ENCODE peak calls at places on chromosomes 11 and 22, in four cellular contexts. One of them, this sample, is unnamed.

GRCh38 chr11:79431535-79431934 is 9.3 kb downstream of the TENM4 start:
- DNase-seq in A673: no peak
- DNase-seq in tibial nerve: no peak
- DNase-seq in lung: no peak
- DNase-seq in this sample: no peak

GRCh38 chr11:68927280-68928107 is 23.8 kb downstream of the IGHMBP2 start:
- DNase-seq in A673: no peak
- DNase-seq in tibial nerve: no peak
- DNase-seq in lung: no peak
- DNase-seq in this sample: no peak

GRCh38 chr22:36125994-36126531 is 34.5 kb downstream of the APOL3 start:
- DNase-seq in A673: no peak
- DNase-seq in tibial nerve: no peak
- DNase-seq in lung: no peak
- DNase-seq in this sample: no peak

GRCh38 chr11:9660886-9661285 is 3.0 kb upstream of the SWAP70 start:
- DNase-seq in A673: no peak
- DNase-seq in tibial nerve: no peak
- DNase-seq in lung: no peak
- DNase-seq in this sample: no peak

GRCh38 chr11:3855808-3856491 is 486 bp downstream of the STIM1 start:
- DNase-seq in A673: no peak
- DNase-seq in tibial nerve: no peak
- DNase-seq in lung: peak; percentile 57
- DNase-seq in this sample: peak; percentile 60

GRCh38 chr11:128174465-128175101 is 412.8 kb downstream of the ETS1 start:
- DNase-seq in A673: peak; percentile 34
- DNase-seq in tibial nerve: no peak
- DNase-seq in lung: no peak
- DNase-seq in this sample: no peak

GRCh38 chr11:77126156-77126775 is 1.8 kb upstream of the MYO7A start:
- DNase-seq in A673: no peak
- DNase-seq in tibial nerve: no peak
- DNase-seq in lung: no peak
- DNase-seq in this sample: no peak

GRCh38 chr11:27701262-27702105 is 1.2 kb upstream of the BDNF start:
- DNase-seq in A673: peak; percentile 75
- DNase-seq in tibial nerve: no peak
- DNase-seq in lung: no peak
- DNase-seq in this sample: no peak

GRCh38 chr22:37697540-37697835 is 640 bp downstream of the TRIOBP start:
- DNase-seq in A673: no peak
- DNase-seq in tibial nerve: no peak
- DNase-seq in lung: no peak
- DNase-seq in this sample: no peak

GRCh38 chr11:46069595-46069994 is 51.7 kb downstream of the PHF21A start:
- DNase-seq in A673: no peak
- DNase-seq in tibial nerve: no peak
- DNase-seq in lung: no peak
- DNase-seq in this sample: no peak

GRCh38 chr11:125943661-125944349 is 2.0 kb upstream of the VSIG10L2 start:
- DNase-seq in A673: no peak
- DNase-seq in tibial nerve: no peak
- DNase-seq in lung: no peak
- DNase-seq in this sample: no peak

GRCh38 chr11:1887451-1888346 is 4.0 kb downstream of the PRR33 start:
- DNase-seq in A673: no peak
- DNase-seq in tibial nerve: no peak
- DNase-seq in lung: no peak
- DNase-seq in this sample: peak; percentile 34

GRCh38 chr11:78465169-78465942 is 47.7 kb upstream of the GAB2 start:
- DNase-seq in A673: no peak
- DNase-seq in tibial nerve: no peak
- DNase-seq in lung: no peak
- DNase-seq in this sample: no peak

GRCh38 chr11:100932474-100933100 is 197.0 kb downstream of the PGR start:
- DNase-seq in A673: peak; percentile 77
- DNase-seq in tibial nerve: no peak
- DNase-seq in lung: no peak
- DNase-seq in this sample: no peak

GRCh38 chr11:72828081-72828567 is 13.9 kb downstream of the ATG16L2 start:
- DNase-seq in A673: no peak
- DNase-seq in tibial nerve: no peak
- DNase-seq in lung: no peak
- DNase-seq in this sample: no peak

GRCh38 chr11:14668733-14669301 is 25.2 kb downstream of the PDE3B start:
- DNase-seq in A673: no peak
- DNase-seq in tibial nerve: no peak
- DNase-seq in lung: no peak
- DNase-seq in this sample: no peak

GRCh38 chr22:48683640-48684039 is 1144.0 kb downstream of the BRD1 start:
- DNase-seq in A673: no peak
- DNase-seq in tibial nerve: no peak
- DNase-seq in lung: no peak
- DNase-seq in this sample: no peak

GRCh38 chr11:9380773-9381172 is 3.7 kb upstream of the IPO7 start:
- DNase-seq in A673: no peak
- DNase-seq in tibial nerve: no peak
- DNase-seq in lung: no peak
- DNase-seq in this sample: no peak

GRCh38 chr22:38401336-38402084 is 53.5 kb downstream of the KCNJ4 start:
- DNase-seq in A673: no peak
- DNase-seq in tibial nerve: no peak
- DNase-seq in lung: no peak
- DNase-seq in this sample: no peak

GRCh38 chr11:118202599-118203422 is 22.0 kb downstream of the JAML start:
- DNase-seq in A673: no peak
- DNase-seq in tibial nerve: no peak
- DNase-seq in lung: no peak
- DNase-seq in this sample: peak; percentile 59

GRCh38 chr22:32336185-32336603 is 21.5 kb upstream of the RFPL3 start:
- DNase-seq in A673: no peak
- DNase-seq in tibial nerve: no peak
- DNase-seq in lung: no peak
- DNase-seq in this sample: no peak

GRCh38 chr11:409600-410471 is 5.0 kb downstream of the SIGIRR start:
- DNase-seq in A673: no peak
- DNase-seq in tibial nerve: no peak
- DNase-seq in lung: no peak
- DNase-seq in this sample: no peak

GRCh38 chr11:2088746-2089535 is 50.2 kb downstream of the IGF2 start:
- DNase-seq in A673: no peak
- DNase-seq in tibial nerve: no peak
- DNase-seq in lung: no peak
- DNase-seq in this sample: no peak

DNA sequence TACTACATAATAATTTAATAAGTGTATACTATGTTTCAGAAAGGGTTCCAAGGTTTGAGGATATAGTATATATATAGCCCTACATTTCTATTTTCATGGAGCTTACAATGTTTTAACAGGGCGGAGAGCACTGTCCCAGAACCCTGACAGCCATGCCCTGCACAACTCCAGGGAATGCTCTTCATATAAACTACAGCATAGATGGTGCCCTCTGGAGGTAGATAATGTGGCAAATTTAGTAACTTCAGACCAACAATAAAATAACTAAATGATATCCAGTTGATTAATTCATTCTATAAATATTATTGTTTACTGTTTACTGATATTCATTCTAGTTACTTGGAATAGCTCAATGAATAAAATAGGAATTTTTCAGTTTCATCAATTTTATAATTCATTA is 693.7 kb upstream of the CCDC179 start:
- DNase-seq in A673: no peak
- DNase-seq in tibial nerve: no peak
- DNase-seq in lung: no peak
- DNase-seq in this sample: no peak
- TF ChIP-seq CTCF in A673: no peak
- TF ChIP-seq CTCF in tibial nerve: no peak
- TF ChIP-seq CTCF in lung: no peak
- TF ChIP-seq CTCF in this sample: no peak

GRCh38 chr11:61967177-61967923 is at the start of gene FTH1:
- DNase-seq in A673: peak; percentile 96
- DNase-seq in tibial nerve: peak; percentile 86
- DNase-seq in lung: peak; percentile 91
- DNase-seq in this sample: peak; percentile 89

GRCh38 chr11:61963282-61964057 is 4.0 kb downstream of the FTH1 start:
- DNase-seq in A673: no peak
- DNase-seq in tibial nerve: peak; percentile 70
- DNase-seq in lung: no peak
- DNase-seq in this sample: no peak

GRCh38 chr11:61963016-61963281 is 4.5 kb downstream of the FTH1 start:
- DNase-seq in A673: no peak
- DNase-seq in tibial nerve: no peak
- DNase-seq in lung: no peak
- DNase-seq in this sample: no peak

GRCh38 chr11:61966673-61967176 is 709 bp downstream of the FTH1 start:
- DNase-seq in A673: peak; percentile 43
- DNase-seq in tibial nerve: no peak
- DNase-seq in lung: no peak
- DNase-seq in this sample: peak; percentile 57

DNA sequence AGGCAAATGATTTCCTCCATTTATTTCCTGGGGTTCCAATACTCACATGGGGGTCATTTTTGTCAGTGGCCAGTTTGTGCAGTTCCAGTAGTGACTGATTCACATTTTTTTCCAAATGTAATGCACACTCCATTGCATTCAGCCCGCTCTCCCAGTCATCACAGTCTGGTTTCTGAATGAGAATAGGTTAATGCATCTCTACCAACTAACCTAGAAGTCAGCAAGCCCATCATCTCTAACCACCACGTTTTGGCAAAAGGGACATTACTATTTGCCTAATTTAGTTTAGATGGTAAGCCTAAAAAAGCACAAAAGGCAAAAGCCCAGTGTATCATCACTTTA is 2.5 kb downstream of the FTH1 start:
- DNase-seq in A673: no peak
- DNase-seq in tibial nerve: no peak
- DNase-seq in lung: no peak
- DNase-seq in this sample: no peak
- H3K4me1 ChIP-seq in A673: peaks cover 33% of the 10 kb centered on the region
- H3K4me1 ChIP-seq in tibial nerve: no peaks in the 10 kb centered on the region
- H3K4me1 ChIP-seq in lung: peaks cover 12% of the 10 kb centered on the region
- H3K4me1 ChIP-seq in this sample: peaks cover 30% of the 10 kb centered on the region

GRCh38 chr22:44729391-44730012 is 22.9 kb upstream of the ARHGAP8 start:
- DNase-seq in A673: no peak
- DNase-seq in tibial nerve: peak; percentile 19
- DNase-seq in lung: peak; percentile 43
- DNase-seq in this sample: no peak
- TF ChIP-seq CTCF in A673: no peak
- TF ChIP-seq CTCF in tibial nerve: no peak
- TF ChIP-seq CTCF in lung: no peak
- TF ChIP-seq CTCF in this sample: no peak

GRCh38 chr22:46088541-46089311 is 61.6 kb upstream of the PPARA start:
- DNase-seq in A673: no peak
- DNase-seq in tibial nerve: no peak
- DNase-seq in lung: no peak
- DNase-seq in this sample: no peak
- H3K4me1 ChIP-seq in A673: peaks cover 68% of the 10 kb centered on the region
- H3K4me1 ChIP-seq in tibial nerve: peaks cover 15% of the 10 kb centered on the region
- H3K4me1 ChIP-seq in lung: peaks cover 13% of the 10 kb centered on the region
- H3K4me1 ChIP-seq in this sample: no peaks in the 10 kb centered on the region

GRCh38 chr11:66478823-66479740 is 1.2 kb upstream of the DPP3 start:
- DNase-seq in A673: peak; percentile 47
- DNase-seq in tibial nerve: peak; percentile 22
- DNase-seq in lung: peak; percentile 35
- DNase-seq in this sample: peak; percentile 38

GRCh38 chr11:66476841-66477251 is 3.4 kb upstream of the DPP3 start:
- DNase-seq in A673: no peak
- DNase-seq in tibial nerve: no peak
- DNase-seq in lung: no peak
- DNase-seq in this sample: no peak

GRCh38 chr11:66475349-66476172 is 4.7 kb upstream of the DPP3 start:
- DNase-seq in A673: no peak
- DNase-seq in tibial nerve: no peak
- DNase-seq in lung: no peak
- DNase-seq in this sample: no peak

GRCh38 chr11:66476173-66476840 is 3.9 kb upstream of the DPP3 start:
- DNase-seq in A673: no peak
- DNase-seq in tibial nerve: no peak
- DNase-seq in lung: no peak
- DNase-seq in this sample: no peak

GRCh38 chr11:66477256-66478201 is 2.7 kb upstream of the DPP3 start:
- DNase-seq in A673: no peak
- DNase-seq in tibial nerve: no peak
- DNase-seq in lung: no peak
- DNase-seq in this sample: no peak
- TF ChIP-seq CTCF in A673: no peak
- TF ChIP-seq CTCF in tibial nerve: no peak
- TF ChIP-seq CTCF in lung: no peak
- TF ChIP-seq CTCF in this sample: no peak

DNA sequence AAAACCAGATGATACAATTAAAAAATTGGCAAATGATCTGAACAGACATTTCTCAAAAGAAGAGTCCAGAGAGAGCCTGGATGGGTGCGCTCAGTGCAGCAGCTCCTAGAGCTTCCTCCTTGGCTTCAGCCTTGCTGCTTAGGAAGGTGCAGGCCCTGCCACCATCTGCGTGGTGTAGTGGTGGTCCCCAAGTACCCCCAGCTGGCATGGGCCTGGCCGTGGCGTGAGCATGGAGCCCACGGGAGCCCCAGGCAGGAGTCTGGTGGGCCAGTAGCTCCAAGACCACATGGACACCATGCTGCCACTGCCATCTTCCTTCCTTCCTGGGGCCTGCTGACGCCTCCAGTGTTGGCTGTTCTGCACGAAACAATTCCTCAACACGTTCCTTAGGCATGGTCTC is 20.5 kb downstream of the THY1 start:
- DNase-seq in A673: no peak
- DNase-seq in tibial nerve: no peak
- DNase-seq in lung: no peak
- DNase-seq in this sample: no peak
- H3K4me1 ChIP-seq in A673: no peaks in the 10 kb centered on the region
- H3K4me1 ChIP-seq in tibial nerve: no peaks in the 10 kb centered on the region
- H3K4me1 ChIP-seq in lung: no peaks in the 10 kb centered on the region
- H3K4me1 ChIP-seq in this sample: no peaks in the 10 kb centered on the region

GRCh38 chr11:111429066-111429506 is 50.0 kb upstream of the POU2AF1 start:
- DNase-seq in A673: peak; percentile 90
- DNase-seq in tibial nerve: peak; percentile 77
- DNase-seq in lung: peak; percentile 66
- DNase-seq in this sample: peak; percentile 62
- TF ChIP-seq CTCF in A673: peak; percentile 99
- TF ChIP-seq CTCF in tibial nerve: peak; percentile 49
- TF ChIP-seq CTCF in lung: peak; percentile 19
- TF ChIP-seq CTCF in this sample: peak; percentile 82

DNA sequence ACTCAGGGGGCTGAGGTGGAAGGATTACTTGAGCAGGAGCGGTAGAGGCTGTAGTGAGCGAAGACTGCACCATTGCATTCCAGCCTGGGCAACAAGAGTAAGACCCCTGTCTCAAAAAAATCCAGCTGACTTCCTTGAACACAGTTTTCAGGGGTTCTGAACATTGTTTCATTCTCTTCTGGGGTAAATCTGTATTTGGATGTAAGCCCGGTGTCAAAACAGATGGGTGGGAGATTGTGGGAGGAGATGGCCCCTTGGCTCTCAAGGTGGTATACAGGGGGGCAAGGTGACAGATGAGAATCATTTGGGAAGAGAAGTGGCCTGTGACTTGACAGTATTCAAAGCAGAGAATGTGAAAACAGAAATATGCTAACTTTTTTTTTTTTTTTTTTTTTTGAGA is 4.8 kb downstream of the ESAM start:
- DNase-seq in A673: no peak
- DNase-seq in tibial nerve: no peak
- DNase-seq in lung: no peak
- DNase-seq in this sample: no peak
- H3K4me1 ChIP-seq in A673: peaks cover 8% of the 10 kb centered on the region
- H3K4me1 ChIP-seq in tibial nerve: no peaks in the 10 kb centered on the region
- H3K4me1 ChIP-seq in lung: no peaks in the 10 kb centered on the region
- H3K4me1 ChIP-seq in this sample: no peaks in the 10 kb centered on the region

This sample was measured in DND-41.